ENCODE peak calls at places on chromosomes 11 and 22, in five cellular contexts. One of them, this sample, is unnamed.

GRCh38 chr11:64500176-64501013 is 90.6 kb upstream of the SLC22A12 start:
- DNase-seq in right lobe of liver: no peak
- DNase-seq in GM12865: no peak
- DNase-seq in stomach: no peak
- DNase-seq in MCF 10A: peak
- DNase-seq in this sample: no peak

GRCh38 chr11:133793271-133793848 is 52.0 kb downstream of the SPATA19 start:
- DNase-seq in right lobe of liver: no peak
- DNase-seq in GM12865: no peak
- DNase-seq in stomach: no peak
- DNase-seq in MCF 10A: no peak
- DNase-seq in this sample: no peak

GRCh38 chr22:42275970-42276369 is 5.5 kb upstream of the TCF20 start:
- DNase-seq in right lobe of liver: no peak
- DNase-seq in GM12865: no peak
- DNase-seq in stomach: no peak
- DNase-seq in MCF 10A: no peak
- DNase-seq in this sample: no peak

GRCh38 chr11:110759972-110760381 is 47.7 kb upstream of the ARHGAP20 start:
- DNase-seq in right lobe of liver: no peak
- DNase-seq in GM12865: no peak
- DNase-seq in stomach: peak
- DNase-seq in MCF 10A: peak
- DNase-seq in this sample: no peak

GRCh38 chr11:94067010-94067409 is 45.9 kb downstream of the HEPHL1 start:
- DNase-seq in right lobe of liver: no peak
- DNase-seq in GM12865: no peak
- DNase-seq in stomach: no peak
- DNase-seq in MCF 10A: no peak
- DNase-seq in this sample: no peak

GRCh38 chr11:133917921-133918605 is 38.7 kb downstream of the IGSF9B start:
- DNase-seq in right lobe of liver: no peak
- DNase-seq in GM12865: no peak
- DNase-seq in stomach: no peak
- DNase-seq in MCF 10A: no peak
- DNase-seq in this sample: peak

GRCh38 chr11:61830318-61831105 is 2.4 kb downstream of the FADS2 start:
- DNase-seq in right lobe of liver: no peak
- DNase-seq in GM12865: no peak
- DNase-seq in stomach: no peak
- DNase-seq in MCF 10A: no peak
- DNase-seq in this sample: no peak

GRCh38 chr11:125261471-125262087 is 97.0 kb downstream of the PKNOX2 start:
- DNase-seq in right lobe of liver: no peak
- DNase-seq in GM12865: no peak
- DNase-seq in stomach: no peak
- DNase-seq in MCF 10A: no peak
- DNase-seq in this sample: no peak

GRCh38 chr22:42654696-42655095 is 5.5 kb upstream of the CYB5R3 start:
- DNase-seq in right lobe of liver: no peak
- DNase-seq in GM12865: no peak
- DNase-seq in stomach: no peak
- DNase-seq in MCF 10A: no peak
- DNase-seq in this sample: no peak

GRCh38 chr22:39908737-39909136 is 7.9 kb downstream of the GRAP2 start:
- DNase-seq in right lobe of liver: no peak
- DNase-seq in GM12865: peak
- DNase-seq in stomach: no peak
- DNase-seq in MCF 10A: peak
- DNase-seq in this sample: no peak

GRCh38 chr11:134565343-134565891 is 153.4 kb upstream of the B3GAT1 start:
- DNase-seq in right lobe of liver: peak
- DNase-seq in GM12865: no peak
- DNase-seq in stomach: no peak
- DNase-seq in MCF 10A: no peak
- DNase-seq in this sample: no peak

GRCh38 chr11:34174411-34175041 is 69.1 kb downstream of the NAT10 start:
- DNase-seq in right lobe of liver: peak
- DNase-seq in GM12865: peak
- DNase-seq in stomach: peak
- DNase-seq in MCF 10A: peak
- DNase-seq in this sample: peak

GRCh38 chr11:86523738-86524602 is 148.4 kb downstream of the ME3 start:
- DNase-seq in right lobe of liver: no peak
- DNase-seq in GM12865: no peak
- DNase-seq in stomach: peak
- DNase-seq in MCF 10A: peak
- DNase-seq in this sample: no peak

GRCh38 chr11:96551136-96551535 is 161.3 kb downstream of the JRKL start:
- DNase-seq in right lobe of liver: no peak
- DNase-seq in GM12865: no peak
- DNase-seq in stomach: no peak
- DNase-seq in MCF 10A: no peak
- DNase-seq in this sample: no peak

GRCh38 chr22:37981282-37982011 is 2.9 kb downstream of the SOX10 start:
- DNase-seq in right lobe of liver: peak
- DNase-seq in GM12865: no peak
- DNase-seq in stomach: no peak
- DNase-seq in MCF 10A: no peak
- DNase-seq in this sample: no peak

GRCh38 chr11:128692750-128693578 is 908 bp upstream of the FLI1 start:
- DNase-seq in right lobe of liver: peak
- DNase-seq in GM12865: peak
- DNase-seq in stomach: no peak
- DNase-seq in MCF 10A: peak
- DNase-seq in this sample: peak

GRCh38 chr11:10032991-10033390 is 261.0 kb downstream of the SBF2 start:
- DNase-seq in right lobe of liver: no peak
- DNase-seq in GM12865: no peak
- DNase-seq in stomach: no peak
- DNase-seq in MCF 10A: no peak
- DNase-seq in this sample: no peak

GRCh38 chr11:36672815-36673450 is 74.9 kb upstream of the RAG2 start:
- DNase-seq in right lobe of liver: no peak
- DNase-seq in GM12865: peak
- DNase-seq in stomach: no peak
- DNase-seq in MCF 10A: peak
- DNase-seq in this sample: no peak

GRCh38 chr11:35302388-35302787 is 117.0 kb downstream of the SLC1A2 start:
- DNase-seq in right lobe of liver: no peak
- DNase-seq in GM12865: no peak
- DNase-seq in stomach: no peak
- DNase-seq in MCF 10A: peak
- DNase-seq in this sample: no peak

GRCh38 chr11:22539851-22540376 is 85.7 kb downstream of the FANCF start:
- DNase-seq in right lobe of liver: no peak
- DNase-seq in GM12865: no peak
- DNase-seq in stomach: no peak
- DNase-seq in MCF 10A: peak
- DNase-seq in this sample: no peak
- TF ChIP-seq CTCF in right lobe of liver: peak
- TF ChIP-seq CTCF in GM12865: peak
- TF ChIP-seq CTCF in stomach: no peak
- TF ChIP-seq CTCF in MCF 10A: peak
- TF ChIP-seq CTCF in this sample: peak

GRCh38 chr22:23704829-23705228 is 14.0 kb downstream of the RGL4 start:
- DNase-seq in right lobe of liver: no peak
- DNase-seq in GM12865: no peak
- DNase-seq in stomach: no peak
- DNase-seq in MCF 10A: no peak
- DNase-seq in this sample: no peak

GRCh38 chr22:23705358-23705757 is 14.5 kb downstream of the RGL4 start:
- DNase-seq in right lobe of liver: no peak
- DNase-seq in GM12865: no peak
- DNase-seq in stomach: no peak
- DNase-seq in MCF 10A: no peak
- DNase-seq in this sample: no peak

GRCh38 chr22:23712256-23712655 is 21.4 kb downstream of the RGL4 start:
- DNase-seq in right lobe of liver: no peak
- DNase-seq in GM12865: no peak
- DNase-seq in stomach: no peak
- DNase-seq in MCF 10A: no peak
- DNase-seq in this sample: no peak

GRCh38 chr22:23709107-23709506 is 18.3 kb downstream of the RGL4 start:
- DNase-seq in right lobe of liver: no peak
- DNase-seq in GM12865: no peak
- DNase-seq in stomach: no peak
- DNase-seq in MCF 10A: no peak
- DNase-seq in this sample: no peak

GRCh38 chr22:23708270-23708669 is 17.5 kb downstream of the RGL4 start:
- DNase-seq in right lobe of liver: no peak
- DNase-seq in GM12865: peak
- DNase-seq in stomach: no peak
- DNase-seq in MCF 10A: no peak
- DNase-seq in this sample: no peak
- TF ChIP-seq CTCF in right lobe of liver: no peak
- TF ChIP-seq CTCF in GM12865: no peak
- TF ChIP-seq CTCF in stomach: no peak
- TF ChIP-seq CTCF in MCF 10A: no peak
- TF ChIP-seq CTCF in this sample: no peak

DNA sequence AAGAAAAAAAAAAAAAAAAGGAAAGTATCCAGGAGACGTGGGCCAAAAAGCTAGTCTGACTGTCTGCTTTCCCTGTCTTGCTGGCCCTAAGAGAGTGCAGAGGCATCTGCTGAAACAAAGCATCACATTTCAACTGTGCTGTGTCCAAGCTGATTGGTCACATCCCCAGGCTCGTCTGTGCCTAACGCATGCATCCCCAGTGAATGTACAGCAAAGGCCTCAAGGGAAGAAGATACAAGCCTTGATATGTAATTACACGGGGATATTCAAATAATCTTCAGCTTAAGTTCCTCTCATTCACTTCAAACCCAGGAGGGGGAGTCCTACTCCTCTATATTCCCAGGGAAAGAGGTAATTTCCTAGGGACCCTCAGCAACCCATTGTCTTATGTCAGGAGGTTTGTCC is 5.4 kb upstream of the SORL1 start:
- DNase-seq in right lobe of liver: no peak
- DNase-seq in GM12865: peak
- DNase-seq in stomach: no peak
- DNase-seq in MCF 10A: no peak
- DNase-seq in this sample: peak
- TF ChIP-seq CTCF in right lobe of liver: peak
- TF ChIP-seq CTCF in GM12865: peak
- TF ChIP-seq CTCF in stomach: no peak
- TF ChIP-seq CTCF in MCF 10A: peak
- TF ChIP-seq CTCF in this sample: no peak

GRCh38 chr22:45200862-45201511 is 37.3 kb downstream of the NUP50 start:
- DNase-seq in right lobe of liver: no peak
- DNase-seq in GM12865: no peak
- DNase-seq in stomach: no peak
- DNase-seq in MCF 10A: no peak
- DNase-seq in this sample: no peak
- TF ChIP-seq CTCF in right lobe of liver: no peak
- TF ChIP-seq CTCF in GM12865: no peak
- TF ChIP-seq CTCF in stomach: no peak
- TF ChIP-seq CTCF in MCF 10A: no peak
- TF ChIP-seq CTCF in this sample: no peak

DNA sequence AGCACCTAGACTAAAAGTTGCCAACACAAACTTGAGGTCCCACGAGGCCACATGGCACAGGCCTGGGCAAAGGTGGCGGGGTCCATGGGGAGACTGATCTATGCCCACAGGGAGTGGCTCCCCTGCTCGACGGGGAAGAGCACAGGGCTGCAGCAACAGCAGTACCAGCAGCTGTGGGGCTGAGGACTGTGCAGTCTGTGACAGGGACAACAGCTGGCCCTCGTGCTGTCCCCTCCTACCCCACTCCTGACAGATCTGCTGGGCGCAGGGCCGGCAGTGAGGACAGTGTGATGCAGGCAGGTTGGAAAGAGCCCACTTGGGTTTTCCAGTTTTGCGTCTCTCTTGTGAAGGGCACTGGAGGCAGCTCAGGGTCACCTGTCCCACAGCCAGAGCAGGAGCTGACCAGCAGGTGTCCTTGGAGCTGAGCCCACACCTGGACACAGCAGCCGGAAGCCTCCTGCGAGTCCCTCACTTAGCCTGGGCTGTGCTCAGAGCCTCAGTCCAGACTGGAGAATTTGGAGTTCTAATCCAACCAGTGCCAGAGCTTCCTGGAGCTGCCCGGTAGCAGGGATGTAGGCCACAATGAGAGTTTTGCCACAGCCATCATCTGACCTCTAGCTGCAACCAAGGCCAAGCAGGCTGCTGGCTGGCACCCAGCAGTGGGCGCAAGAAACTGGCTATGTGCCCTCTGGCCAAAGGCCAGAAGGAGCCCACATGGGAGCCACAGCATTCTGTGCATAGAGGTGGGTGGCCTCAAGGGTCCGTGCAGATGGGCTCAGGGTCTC is 3.6 kb upstream of the GAS2L1 start:
- DNase-seq in right lobe of liver: peak
- DNase-seq in GM12865: no peak
- DNase-seq in stomach: peak
- DNase-seq in MCF 10A: peak
- DNase-seq in this sample: no peak
- TF ChIP-seq CTCF in right lobe of liver: no peak
- TF ChIP-seq CTCF in GM12865: no peak
- TF ChIP-seq CTCF in stomach: no peak
- TF ChIP-seq CTCF in MCF 10A: no peak
- TF ChIP-seq CTCF in this sample: no peak

DNA sequence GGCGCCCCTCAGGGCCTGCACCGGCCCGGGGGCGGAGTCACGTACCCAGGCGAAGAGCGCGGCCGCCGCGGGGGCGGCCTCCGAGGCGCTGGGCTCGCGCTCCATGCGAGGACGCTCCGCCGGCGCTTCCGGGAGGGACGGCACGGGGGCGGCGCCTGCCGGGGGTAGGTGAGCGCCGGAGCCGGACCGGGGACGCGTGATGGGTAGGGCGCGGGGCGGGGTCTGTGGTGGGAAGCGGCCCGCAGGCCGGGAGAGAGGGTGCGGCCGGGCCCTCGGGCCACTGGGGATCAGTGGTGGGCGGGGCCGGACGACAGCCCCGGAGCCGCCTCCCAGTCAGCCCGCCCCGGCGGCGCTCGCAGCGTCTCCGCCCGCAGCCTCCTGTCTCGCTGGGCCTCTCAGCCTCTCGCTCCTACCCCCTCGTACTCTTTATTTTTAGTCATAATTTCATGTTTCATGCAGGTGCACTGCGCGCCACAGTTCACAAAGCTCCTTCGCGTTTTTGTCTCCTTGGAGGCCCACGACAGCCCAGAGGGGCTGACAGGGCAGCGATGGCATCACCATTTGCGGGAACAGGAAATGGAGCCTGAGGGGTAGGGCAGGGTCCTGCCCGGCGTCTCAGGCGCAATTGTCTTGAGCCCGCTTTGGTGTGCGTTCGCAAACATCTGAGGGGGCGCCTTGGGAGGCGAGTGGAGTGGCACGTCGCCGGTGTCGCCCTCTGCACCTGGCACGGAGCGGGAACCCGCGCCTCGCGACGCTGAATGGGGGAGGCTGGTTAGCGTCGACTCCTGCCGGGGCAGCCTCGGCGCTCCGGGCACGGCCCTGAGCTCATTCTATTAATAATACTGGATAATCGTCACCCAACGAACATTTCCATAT is at the start of gene SERGEF:
- DNase-seq in right lobe of liver: peak
- DNase-seq in GM12865: peak
- DNase-seq in stomach: peak
- DNase-seq in MCF 10A: peak
- DNase-seq in this sample: peak
- TF ChIP-seq CTCF in right lobe of liver: peak
- TF ChIP-seq CTCF in GM12865: no peak
- TF ChIP-seq CTCF in stomach: no peak
- TF ChIP-seq CTCF in MCF 10A: peak
- TF ChIP-seq CTCF in this sample: no peak

GRCh38 chr11:1918436-1919315 is 827 bp upstream of the TNNT3 start:
- DNase-seq in right lobe of liver: no peak
- DNase-seq in GM12865: no peak
- DNase-seq in stomach: no peak
- DNase-seq in MCF 10A: peak
- DNase-seq in this sample: no peak
- TF ChIP-seq CTCF in right lobe of liver: no peak
- TF ChIP-seq CTCF in GM12865: no peak
- TF ChIP-seq CTCF in stomach: no peak
- TF ChIP-seq CTCF in MCF 10A: peak
- TF ChIP-seq CTCF in this sample: no peak